ENCODE peak calls at places on chromosome 19, in five cellular contexts. P is IMR-90, J is foreskin melanocyte, K is NCI-H1417, G is A549. Y is an unnamed sample.

GRCh38 chr19:46622118-46622446 is 2.8 kb downstream of the PTGIR start:
- DNase-seq in G (no peak), K (no peak), P (no peak), J (no peak), Y (no peak)

GRCh38 chr19:3094638-3095374 is 644 bp downstream of the GNA11 start:
- DNase-seq in P (peak), G (no peak), K (no peak), J (no peak), Y (peak)

GRCh38 chr19:16893686-16893990 is 4.8 kb downstream of the F2RL3 start:
- DNase-seq in K (no peak), P (no peak), G (no peak), J (no peak), Y (no peak)

GRCh38 chr19:51784922-51785690 is 9.9 kb upstream of the FPR3 start:
- DNase-seq in J (no peak), P (no peak), K (no peak), G (no peak), Y (no peak)

GRCh38 chr19:16585808-16586476 is 13.7 kb upstream of the SLC35E1 start:
- DNase-seq in G (no peak), J (no peak), P (peak), K (no peak), Y (no peak)

GRCh38 chr19:29630661-29631060 is 24.6 kb downstream of the POP4 start:
- DNase-seq in P (no peak), G (no peak), J (peak), K (no peak), Y (no peak)

GRCh38 chr19:29255912-29256311 is 43.0 kb upstream of the UQCRFS1 start:
- DNase-seq in J (no peak), G (no peak), K (no peak), P (no peak), Y (no peak)

GRCh38 chr19:29139227-29139626 is 73.7 kb downstream of the UQCRFS1 start:
- DNase-seq in P (no peak), K (no peak), G (no peak), J (no peak), Y (no peak)

GRCh38 chr19:409515-410242 is 732 bp upstream of the C2CD4C start:
- DNase-seq in J (no peak), K (peak), G (no peak), P (no peak), Y (no peak)

GRCh38 chr19:48991823-48992570 is 1.1 kb downstream of the GYS1 start:
- DNase-seq in G (peak), K (no peak), P (peak), J (no peak), Y (peak)

GRCh38 chr19:17107546-17108452 is 32.2 kb downstream of the MYO9B start:
- DNase-seq in P (peak), K (no peak), J (peak), G (peak), Y (peak)

GRCh38 chr19:33828266-33829075 is 31.8 kb downstream of the KCTD15 start:
- DNase-seq in J (no peak), K (no peak), P (no peak), G (no peak), Y (peak)

GRCh38 chr19:55197531-55197930 is 11.8 kb downstream of the PTPRH start:
- DNase-seq in G (peak), K (no peak), P (no peak), J (no peak), Y (no peak)

GRCh38 chr19:48195106-48195830 is 24.8 kb downstream of the ZSWIM9 start:
- DNase-seq in G (no peak), J (no peak), P (no peak), K (no peak), Y (no peak)

GRCh38 chr19:31110331-31110730 is 238.9 kb downstream of the TSHZ3 start:
- DNase-seq in J (no peak), K (no peak), P (peak), G (peak), Y (peak)

GRCh38 chr19:32719611-32720059 is at the start of gene TDRD12:
- DNase-seq in P (no peak), J (no peak), K (no peak), G (peak), Y (no peak)

GRCh38 chr19:39916236-39916635 is 18.2 kb downstream of the FCGBP start:
- DNase-seq in P (no peak), J (no peak), G (no peak), K (no peak), Y (no peak)

GRCh38 chr19:46773018-46773399 is 15.4 kb downstream of the SLC1A5 start:
- DNase-seq in J (no peak), P (no peak), G (no peak), K (no peak), Y (no peak)

GRCh38 chr19:41570639-41571112 is 5.3 kb upstream of the CEACAM21 start:
- DNase-seq in P (peak), K (peak), J (peak), G (peak), Y (peak)

GRCh38 chr19:28710278-28710677 is 502.7 kb downstream of the UQCRFS1 start:
- DNase-seq in P (peak), K (no peak), G (peak), J (peak), Y (no peak)

GRCh38 chr19:54029930-54030490 is 33.7 kb downstream of the VSTM1 start:
- DNase-seq in P (peak), G (peak), K (peak), J (peak), Y (peak)

GRCh38 chr19:36030264-36031148 is 2.2 kb downstream of the CLIP3 start:
- DNase-seq in K (no peak), J (no peak), P (peak), G (peak), Y (no peak)

Y was measured in SJSA1.